ENCODE peak calls at places on chromosomes 2 and 18, in seven cellular contexts. D is fibroblast of villous mesenchyme, G is GM23248, J is body of pancreas, M is AG10803, Q is right lobe of liver, B is fibroblast of mammary gland. V is an unnamed sample.

GRCh38 chr2:174573621-174574081 is 24.0 kb downstream of the WIPF1 start:
- DNase-seq in D (no peak), G (no peak), J (no peak), M (no peak), Q (peak), B (no peak), V (no peak)

GRCh38 chr18:8247700-8248099 is 361.5 kb upstream of the RAB12 start:
- DNase-seq in D (no peak), G (no peak), J (no peak), M (no peak), Q (no peak), B (no peak), V (no peak)

GRCh38 chr2:118085173-118086023 is 2.9 kb upstream of the INSIG2 start:
- DNase-seq in D (peak), G (no peak), J (no peak), M (no peak), Q (peak), B (no peak), V (no peak)

GRCh38 chr2:217729426-217730058 is 273.3 kb downstream of the TNS1 start:
- DNase-seq in D (no peak), G (peak), J (no peak), M (peak), Q (no peak), B (peak), V (no peak)

GRCh38 chr18:74596959-74597661 is 560 bp upstream of the ZNF407 start:
- DNase-seq in D (peak), G (peak), J (peak), M (peak), Q (peak), B (peak), V (no peak)

GRCh38 chr2:41791523-41791922 is 256.3 kb upstream of the PKDCC start:
- DNase-seq in D (peak), G (peak), J (peak), M (peak), Q (no peak), B (peak), V (no peak)

GRCh38 chr2:27262379-27263286 is at the start of gene SLC30A3:
- DNase-seq in D (peak), G (peak), J (peak), M (peak), Q (peak), B (peak), V (no peak)

GRCh38 chr2:29817846-29818680 is 103.3 kb downstream of the ALK start:
- DNase-seq in D (no peak), G (no peak), J (no peak), M (no peak), Q (no peak), B (no peak), V (no peak)

GRCh38 chr2:71453404-71454220 is at the start of gene DYSF:
- DNase-seq in D (peak), G (peak), J (peak), M (peak), Q (peak), B (peak), V (no peak)

GRCh38 chr2:207135340-207135739 is 30.4 kb downstream of the KLF7 start:
- DNase-seq in D (peak), G (peak), J (no peak), M (peak), Q (no peak), B (peak), V (no peak)

GRCh38 chr2:48189552-48190228 is 283.4 kb upstream of the FBXO11 start:
- DNase-seq in D (no peak), G (no peak), J (peak), M (no peak), Q (peak), B (no peak), V (no peak)

GRCh38 chr2:237724811-237725478 is 73.6 kb upstream of the RBM44 start:
- DNase-seq in D (no peak), G (no peak), J (peak), M (no peak), Q (peak), B (no peak), V (no peak)

GRCh38 chr2:195863121-195863520 is 205.5 kb downstream of the DNAH7 start:
- DNase-seq in D (no peak), G (no peak), J (no peak), M (no peak), Q (no peak), B (no peak), V (no peak)

GRCh38 chr2:68938938-68939337 is 13.8 kb downstream of the GKN2 start:
- DNase-seq in D (no peak), G (no peak), J (no peak), M (no peak), Q (no peak), B (no peak), V (no peak)
- H3K4me3 ChIP-seq in D (no peak), G (no peak), J (no peak), M (no peak), Q (no peak), B (no peak), V (no peak)

GRCh38 chr2:1721706-1722483 is 22.4 kb downstream of the PXDN start:
- DNase-seq in D (peak), G (peak), J (no peak), M (peak), Q (peak), B (peak), V (no peak)
- H3K4me3 ChIP-seq in D (no peak), G (peak), J (no peak), M (no peak), Q (no peak), B (peak), V (no peak)

GRCh38 chr2:46091004-46091403 is 206.2 kb upstream of the EPAS1 start:
- DNase-seq in D (no peak), G (no peak), J (no peak), M (no peak), Q (no peak), B (no peak), V (no peak)
- H3K4me3 ChIP-seq in D (no peak), G (no peak), J (no peak), M (no peak), Q (no peak), B (no peak), V (no peak)

DNA sequence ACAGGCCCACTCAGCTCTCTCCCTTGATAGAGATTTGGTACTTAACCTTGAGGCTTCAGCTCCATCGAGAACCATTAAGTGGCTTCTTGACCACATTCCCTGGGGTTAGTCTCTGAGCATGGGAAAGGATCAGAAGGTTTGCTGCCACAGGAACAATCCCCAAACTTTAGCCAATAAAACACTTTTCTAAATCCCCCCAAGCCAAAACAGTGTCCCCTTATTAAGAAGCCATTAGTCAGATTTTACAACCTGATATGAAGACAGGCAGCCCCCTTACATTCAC is 37.7 kb upstream of the SLC8A1 start:
- DNase-seq in D (no peak), G (no peak), J (no peak), M (no peak), Q (no peak), B (no peak), V (no peak)
- H3K4me3 ChIP-seq in D (peak), G (peak), J (no peak), M (peak), Q (no peak), B (no peak), V (peak)

DNA sequence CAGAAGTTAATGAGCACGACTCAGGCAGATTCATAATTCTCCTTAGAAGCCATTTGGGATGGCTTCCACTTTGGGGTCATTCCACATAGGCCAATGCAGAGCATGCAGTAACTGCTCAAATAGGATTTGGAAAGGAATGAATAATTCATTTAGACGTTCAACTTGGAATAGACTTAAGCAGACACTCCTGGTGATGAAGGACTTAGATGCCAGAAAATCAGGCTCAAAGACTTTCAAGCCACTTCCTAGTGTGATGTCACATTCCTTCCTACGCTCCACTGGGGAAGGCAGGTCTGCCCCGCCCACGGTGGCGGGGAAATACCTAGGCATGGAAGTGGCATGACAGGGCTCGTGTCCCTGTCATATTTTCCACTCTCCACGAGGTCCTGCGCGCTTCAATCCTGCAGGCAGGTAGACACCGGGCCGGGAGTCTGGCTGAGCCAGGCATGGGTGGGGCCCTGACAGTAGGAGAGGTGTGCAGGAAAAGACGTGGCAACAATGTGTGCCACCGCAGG is at the start of gene IL1RL2:
- DNase-seq in D (no peak), G (peak), J (no peak), M (no peak), Q (peak), B (no peak), V (no peak)
- H3K4me3 ChIP-seq in D (peak), G (peak), J (no peak), M (peak), Q (peak), B (peak), V (peak)

GRCh38 chr2:120203341-120204021 is 19.7 kb downstream of the TMEM185B start:
- DNase-seq in D (no peak), G (no peak), J (no peak), M (no peak), Q (peak), B (no peak), V (peak)

GRCh38 chr2:120204417-120204816 is 18.8 kb downstream of the TMEM185B start:
- DNase-seq in D (no peak), G (no peak), J (no peak), M (no peak), Q (peak), B (no peak), V (no peak)

GRCh38 chr2:120205901-120206581 is 17.2 kb downstream of the TMEM185B start:
- DNase-seq in D (peak), G (peak), J (peak), M (no peak), Q (no peak), B (no peak), V (no peak)

GRCh38 chr2:120204022-120204405 is 19.2 kb downstream of the TMEM185B start:
- DNase-seq in D (no peak), G (no peak), J (no peak), M (no peak), Q (no peak), B (no peak), V (peak)

DNA sequence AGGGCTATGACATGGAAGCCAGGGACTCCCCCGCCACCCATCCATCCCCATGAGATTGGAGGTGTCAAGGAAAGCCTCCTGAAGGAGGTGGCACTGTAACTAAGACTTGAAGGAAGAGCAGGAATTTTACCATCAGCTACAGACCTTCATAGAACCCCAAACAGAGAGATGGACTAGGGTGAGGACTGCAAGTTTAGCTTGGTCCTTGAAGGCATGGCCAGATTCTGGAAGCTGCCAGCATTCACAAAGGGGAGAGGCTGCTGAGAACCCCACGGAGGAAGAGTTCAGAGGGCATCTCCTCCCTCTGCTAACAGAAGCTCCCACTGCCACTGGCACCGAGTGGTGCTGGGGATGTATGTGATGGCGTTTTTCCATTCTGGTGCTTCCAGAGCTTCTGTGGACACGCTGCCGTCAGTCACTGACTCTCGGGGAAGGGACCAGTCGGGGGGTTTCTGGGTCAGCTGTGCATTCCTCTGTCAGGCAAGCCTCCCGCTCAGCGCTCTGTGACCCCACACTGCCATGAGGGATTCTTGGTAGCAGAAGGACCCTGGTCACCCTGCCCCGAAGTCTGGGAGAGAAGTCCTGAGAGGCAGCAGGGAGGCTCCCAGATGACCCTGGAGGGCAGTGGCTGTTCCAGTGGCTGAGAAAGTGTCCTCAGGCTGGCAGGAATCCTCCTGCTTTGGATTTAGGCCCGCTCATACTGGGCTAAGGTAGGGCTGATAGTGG is 18.1 kb downstream of the TMEM185B start:
- DNase-seq in D (no peak), G (no peak), J (no peak), M (no peak), Q (peak), B (no peak), V (peak)
- H3K4me3 ChIP-seq in D (no peak), G (no peak), J (no peak), M (no peak), Q (no peak), B (no peak), V (no peak)

GRCh38 chr18:50310080-50310479 is 22.6 kb upstream of the CXXC1 start:
- DNase-seq in D (no peak), G (no peak), J (no peak), M (no peak), Q (no peak), B (no peak), V (no peak)

GRCh38 chr18:50313873-50314460 is 26.5 kb upstream of the CXXC1 start:
- DNase-seq in D (no peak), G (no peak), J (no peak), M (no peak), Q (peak), B (no peak), V (no peak)

GRCh38 chr18:50313031-50313607 is 25.6 kb upstream of the CXXC1 start:
- DNase-seq in D (no peak), G (peak), J (no peak), M (no peak), Q (no peak), B (peak), V (no peak)

GRCh38 chr18:50311573-50312106 is 24.1 kb upstream of the CXXC1 start:
- DNase-seq in D (no peak), G (no peak), J (peak), M (no peak), Q (peak), B (no peak), V (no peak)

GRCh38 chr18:50312296-50313030 is 25.0 kb upstream of the CXXC1 start:
- DNase-seq in D (no peak), G (no peak), J (no peak), M (no peak), Q (no peak), B (no peak), V (no peak)
- H3K4me3 ChIP-seq in D (no peak), G (no peak), J (no peak), M (no peak), Q (no peak), B (no peak), V (no peak)

DNA sequence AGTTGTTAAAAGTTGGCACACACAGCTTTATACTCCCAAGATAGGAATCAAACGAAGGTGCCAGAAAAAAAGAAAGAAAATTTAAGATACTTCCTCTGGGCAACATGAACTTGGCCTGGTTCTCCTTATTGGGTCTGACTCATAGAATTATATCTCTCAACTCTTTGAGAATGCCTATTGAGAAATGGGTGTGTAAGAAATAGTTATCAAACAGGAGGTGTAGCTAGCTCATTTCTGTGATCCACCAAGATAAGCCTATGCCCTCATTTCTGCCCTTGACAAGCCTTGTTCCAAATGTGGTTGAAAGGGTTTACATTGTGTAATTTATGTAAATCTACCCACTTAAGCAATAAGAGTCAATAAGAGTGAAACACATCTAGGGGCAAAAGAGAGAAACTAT is 667.4 kb upstream of the ACVR2A start:
- DNase-seq in D (peak), G (peak), J (no peak), M (peak), Q (no peak), B (peak), V (no peak)
- H3K4me3 ChIP-seq in D (no peak), G (no peak), J (no peak), M (no peak), Q (no peak), B (no peak), V (no peak)

GRCh38 chr2:83782122-83782521 is 677.0 kb downstream of the SUCLG1 start:
- DNase-seq in D (no peak), G (no peak), J (no peak), M (no peak), Q (no peak), B (no peak), V (no peak)
- H3K4me3 ChIP-seq in D (no peak), G (no peak), J (no peak), M (no peak), Q (no peak), B (no peak), V (no peak)

V was measured in vagina.